ENCODE peak calls at places on chromosome 14, in seven cellular contexts. J, L, Q, W, M, F and G are unnamed samples.

GRCh38 chr14:68297871-68298468 is 478.4 kb downstream of the RAD51B start:
- DNase-seq in J (peak; percentile 49), L (peak; percentile 38), Q (no peak), W (peak; percentile 31), M (no peak), F (no peak), G (no peak)

GRCh38 chr14:105411017-105411941 is 8.3 kb upstream of the MTA1 start:
- DNase-seq in J (no peak), L (peak; percentile 33), Q (peak; percentile 72), W (no peak), M (peak; percentile 89), F (no peak), G (peak; percentile 95)

GRCh38 chr14:78697341-78697740 is 527.2 kb downstream of the NRXN3 start:
- DNase-seq in J (peak; percentile 6), L (peak; percentile 26), Q (peak; percentile 7), W (no peak), M (no peak), F (no peak), G (peak; percentile 17)

GRCh38 chr14:69013943-69014782 is 35.1 kb upstream of the ACTN1 start:
- DNase-seq in J (peak; percentile 88), L (peak; percentile 83), Q (no peak), W (no peak), M (no peak), F (no peak), G (peak; percentile 69)

GRCh38 chr14:71754422-71755095 is 177.7 kb upstream of the RGS6 start:
- DNase-seq in J (no peak), L (no peak), Q (no peak), W (no peak), M (no peak), F (no peak), G (no peak)

GRCh38 chr14:95564060-95564459 is 29.2 kb downstream of the GLRX5 start:
- DNase-seq in J (no peak), L (peak; percentile 18), Q (no peak), W (no peak), M (no peak), F (no peak), G (no peak)

GRCh38 chr14:93018401-93018800 is 95.5 kb downstream of the CHGA start:
- DNase-seq in J (no peak), L (no peak), Q (no peak), W (no peak), M (no peak), F (no peak), G (no peak)

GRCh38 chr14:101789222-101789621 is 27.7 kb downstream of the PPP2R5C start:
- DNase-seq in J (no peak), L (no peak), Q (no peak), W (no peak), M (no peak), F (no peak), G (peak; percentile 69)

GRCh38 chr14:40336846-40337245 is 904.6 kb upstream of the FBXO33 start:
- DNase-seq in J (no peak), L (no peak), Q (no peak), W (no peak), M (no peak), F (no peak), G (no peak)

GRCh38 chr14:88210426-88210825 is 112.6 kb downstream of the KCNK10 start:
- DNase-seq in J (no peak), L (no peak), Q (no peak), W (no peak), M (no peak), F (no peak), G (no peak)

GRCh38 chr14:72638021-72638420 is 255.9 kb downstream of the DPF3 start:
- DNase-seq in J (no peak), L (peak; percentile 95), Q (peak; percentile 19), W (no peak), M (no peak), F (no peak), G (no peak)

GRCh38 chr14:96852823-96853422 is 55.7 kb downstream of the VRK1 start:
- DNase-seq in J (peak; percentile 18), L (peak; percentile 72), Q (peak; percentile 6), W (no peak), M (peak; percentile 25), F (peak; percentile 4), G (peak; percentile 16)

GRCh38 chr14:29822430-29822709 is 105.3 kb downstream of the PRKD1 start:
- DNase-seq in J (no peak), L (peak; percentile 7), Q (no peak), W (no peak), M (no peak), F (no peak), G (no peak)

GRCh38 chr14:89165189-89165809 is 251.7 kb downstream of the FOXN3 start:
- DNase-seq in J (no peak), L (no peak), Q (no peak), W (no peak), M (peak; percentile 69), F (peak; percentile 63), G (no peak)

GRCh38 chr14:77181603-77182437 is at the start of gene TMEM63C:
- DNase-seq in J (peak; percentile 29), L (no peak), Q (peak; percentile 78), W (peak; percentile 95), M (peak; percentile 20), F (peak; percentile 21), G (peak; percentile 94)

GRCh38 chr14:88983755-88984154 is 159.3 kb downstream of the TTC8 start:
- DNase-seq in J (no peak), L (peak; percentile 97), Q (peak; percentile 57), W (no peak), M (no peak), F (no peak), G (no peak)

DNA sequence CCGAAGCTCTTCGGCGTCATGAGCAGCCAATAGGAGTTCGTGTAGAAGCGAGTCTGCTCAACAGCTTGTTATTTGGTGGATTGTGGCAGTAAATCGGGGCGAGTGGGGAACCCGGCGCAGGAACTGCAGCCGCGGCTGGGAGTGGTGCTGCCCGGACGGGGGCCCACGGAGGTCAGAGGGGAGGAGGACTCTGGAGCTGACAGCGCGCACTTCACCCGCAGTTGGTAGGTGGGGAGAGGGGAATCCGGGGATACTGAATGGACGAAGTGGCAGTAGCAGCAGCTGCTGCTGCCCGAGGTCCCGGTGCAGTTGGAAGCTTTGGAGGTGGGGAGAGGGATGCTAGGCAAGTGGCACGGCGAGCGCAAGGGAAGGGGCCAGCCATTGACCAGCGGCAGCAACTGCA is at the start of gene ARID4A:
- DNase-seq in J (no peak), L (no peak), Q (no peak), W (no peak), M (peak; percentile 76), F (no peak), G (no peak)
- TF ChIP-seq USF2 in J (no peak), L (no peak), Q (no peak), W (no peak), M (no peak), F (no peak), G (no peak)

GRCh38 chr14:75267141-75267601 is 11.5 kb upstream of the FOS start:
- DNase-seq in J (no peak), L (peak; percentile 83), Q (no peak), W (no peak), M (no peak), F (no peak), G (no peak)
- H3K4me3 ChIP-seq in J (no peak overlapping the region), L (no peak overlapping the region), Q (no peak overlapping the region), W (no peak overlapping the region), M (no peak overlapping the region), F (no peak overlapping the region), G (no peak overlapping the region)

DNA sequence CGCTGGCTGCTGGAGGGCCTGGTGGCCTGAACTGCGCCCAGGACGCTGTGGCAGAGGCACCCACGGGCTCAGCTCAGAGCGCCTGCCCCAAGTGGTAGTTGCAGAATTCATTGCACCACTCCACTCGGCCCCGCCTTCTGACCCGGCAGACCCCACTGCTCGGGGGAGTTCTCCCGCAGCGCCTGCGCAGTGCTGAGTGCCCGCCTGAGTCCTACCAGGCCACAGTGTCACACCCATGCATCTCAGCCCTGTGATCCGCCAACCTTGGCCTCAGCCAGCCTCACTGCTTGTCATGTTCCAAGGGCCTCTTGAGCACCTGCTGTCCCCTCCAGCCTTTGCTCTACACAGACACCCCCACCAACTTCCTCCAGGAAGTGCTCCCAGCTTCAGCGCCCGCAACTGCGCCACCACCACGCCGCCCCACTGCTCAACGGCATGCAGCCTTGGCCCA is 12.2 kb downstream of the DEGS2 start:
- DNase-seq in J (no peak), L (no peak), Q (no peak), W (no peak), M (no peak), F (no peak), G (peak; percentile 26)
- TF ChIP-seq USF2 in J (no peak), L (no peak), Q (no peak), W (no peak), M (no peak), F (no peak), G (no peak)

GRCh38 chr14:20440465-20440864 is 4.5 kb upstream of the KLHL33 start:
- DNase-seq in J (no peak), L (no peak), Q (no peak), W (no peak), M (no peak), F (no peak), G (no peak)

GRCh38 chr14:20438664-20439063 is 2.7 kb upstream of the KLHL33 start:
- DNase-seq in J (no peak), L (no peak), Q (no peak), W (no peak), M (no peak), F (no peak), G (no peak)

GRCh38 chr14:20434701-20435453 is 1.1 kb downstream of the KLHL33 start:
- DNase-seq in J (no peak), L (no peak), Q (no peak), W (no peak), M (no peak), F (no peak), G (no peak)

GRCh38 chr14:20436363-20436755 is 393 bp upstream of the KLHL33 start:
- DNase-seq in J (no peak), L (peak; percentile 75), Q (no peak), W (no peak), M (no peak), F (no peak), G (no peak)

DNA sequence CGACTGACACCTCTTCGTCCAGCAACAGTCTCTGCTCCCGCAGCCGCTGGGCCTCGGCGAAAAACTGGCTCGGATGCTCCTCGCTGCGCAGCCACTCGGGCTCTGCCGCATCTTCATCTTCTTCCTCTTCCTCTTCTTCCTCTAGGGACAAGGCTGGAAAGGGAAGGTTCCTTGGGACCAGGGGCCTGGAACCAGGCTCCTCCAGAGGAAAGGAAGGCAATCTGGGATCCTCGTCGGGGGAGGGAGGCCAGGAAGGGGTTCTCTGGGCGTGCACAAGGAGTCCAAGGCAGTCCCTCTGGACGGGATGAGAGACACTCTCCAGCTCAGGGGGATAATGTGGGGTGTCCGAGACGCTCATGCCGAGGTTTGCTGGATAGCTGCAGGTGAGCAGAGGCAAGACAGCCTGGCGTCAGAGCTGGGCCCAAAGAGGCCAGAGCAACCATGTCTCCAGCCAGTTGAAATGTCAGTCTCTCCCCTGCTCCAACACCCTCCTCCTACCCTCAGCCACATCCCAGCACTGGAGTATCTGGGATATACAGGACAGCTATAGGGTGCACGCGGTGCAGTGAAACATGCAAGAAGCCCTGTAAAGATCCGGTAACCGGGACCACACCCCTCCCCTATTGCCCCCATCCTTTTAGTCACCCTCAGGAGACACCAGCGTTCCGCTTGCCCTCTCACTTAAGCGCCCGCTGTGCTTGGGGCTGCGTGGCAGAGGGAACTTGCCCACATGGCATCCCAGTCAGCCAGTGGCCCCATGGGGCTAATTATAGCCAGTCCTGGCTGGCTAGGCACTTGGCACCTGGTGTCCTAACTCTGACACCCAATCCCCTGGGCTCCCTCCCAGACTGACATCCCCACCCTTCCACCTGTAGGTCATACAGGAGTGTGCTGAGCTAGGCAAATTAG is at the start of gene KLHL33:
- DNase-seq in J (no peak), L (no peak), Q (no peak), W (no peak), M (no peak), F (no peak), G (no peak)
- H3K4me3 ChIP-seq in J (no peak within 1 kb of the TSS), L (no peak within 1 kb of the TSS), Q (no peak within 1 kb of the TSS), W (peak within 1 kb of the TSS; percentile 40), M (no peak within 1 kb of the TSS), F (no peak within 1 kb of the TSS), G (no peak within 1 kb of the TSS)